ENCODE peak calls at places on chromosomes 3 and 15, in ten cellular contexts. W, T, V, S, Q, L, I, N, M and U are unnamed samples. For H3K4me1, the result is how much of the 10 kb centered on the place peaks cover.

GRCh38 chr3:149612456-149612855 is 45.4 kb downstream of the WWTR1 start:
- DNase-seq in W (no peak), T (no peak), V (no peak), S (no peak), Q (no peak), L (no peak), I (no peak), N (no peak), M (no peak), U (no peak)

GRCh38 chr3:197746801-197747237 is 2.9 kb upstream of the FYTTD1 start:
- DNase-seq in W (no peak), T (no peak), V (peak), S (no peak), Q (no peak), L (no peak), I (no peak), N (no peak), M (no peak), U (no peak)

GRCh38 chr3:123781138-123781537 is 103.0 kb downstream of the MYLK start:
- DNase-seq in W (no peak), T (no peak), V (no peak), S (no peak), Q (no peak), L (no peak), I (no peak), N (no peak), M (no peak), U (no peak)

GRCh38 chr3:138099417-138099816 is 16.0 kb downstream of the DZIP1L start:
- DNase-seq in W (no peak), T (no peak), V (no peak), S (no peak), Q (no peak), L (no peak), I (no peak), N (no peak), M (no peak), U (no peak)

GRCh38 chr15:70361891-70362290 is 264.2 kb upstream of the TLE3 start:
- DNase-seq in W (no peak), T (no peak), V (no peak), S (no peak), Q (no peak), L (no peak), I (no peak), N (no peak), M (no peak), U (peak)

GRCh38 chr15:91243806-91244205 is 143.7 kb downstream of the SV2B start:
- DNase-seq in W (no peak), T (no peak), V (no peak), S (no peak), Q (no peak), L (no peak), I (no peak), N (no peak), M (no peak), U (no peak)

GRCh38 chr3:22887664-22888291 is 315.3 kb upstream of the UBE2E2 start:
- DNase-seq in W (peak), T (no peak), V (peak), S (peak), Q (peak), L (peak), I (no peak), N (no peak), M (no peak), U (no peak)

GRCh38 chr3:24854748-24855147 is 360.1 kb upstream of the THRB start:
- DNase-seq in W (no peak), T (no peak), V (no peak), S (no peak), Q (no peak), L (no peak), I (no peak), N (no peak), M (no peak), U (no peak)

GRCh38 chr3:141085331-141086047 is 34.3 kb downstream of the SPSB4 start:
- DNase-seq in W (no peak), T (no peak), V (no peak), S (no peak), Q (no peak), L (no peak), I (no peak), N (no peak), M (no peak), U (peak)
- H3K4me1 ChIP-seq in W (under half), T (under half), V (under half), S (under half), Q (under half), L (under half), I (under half), N (under half), M (half or more), U (under half)

DNA sequence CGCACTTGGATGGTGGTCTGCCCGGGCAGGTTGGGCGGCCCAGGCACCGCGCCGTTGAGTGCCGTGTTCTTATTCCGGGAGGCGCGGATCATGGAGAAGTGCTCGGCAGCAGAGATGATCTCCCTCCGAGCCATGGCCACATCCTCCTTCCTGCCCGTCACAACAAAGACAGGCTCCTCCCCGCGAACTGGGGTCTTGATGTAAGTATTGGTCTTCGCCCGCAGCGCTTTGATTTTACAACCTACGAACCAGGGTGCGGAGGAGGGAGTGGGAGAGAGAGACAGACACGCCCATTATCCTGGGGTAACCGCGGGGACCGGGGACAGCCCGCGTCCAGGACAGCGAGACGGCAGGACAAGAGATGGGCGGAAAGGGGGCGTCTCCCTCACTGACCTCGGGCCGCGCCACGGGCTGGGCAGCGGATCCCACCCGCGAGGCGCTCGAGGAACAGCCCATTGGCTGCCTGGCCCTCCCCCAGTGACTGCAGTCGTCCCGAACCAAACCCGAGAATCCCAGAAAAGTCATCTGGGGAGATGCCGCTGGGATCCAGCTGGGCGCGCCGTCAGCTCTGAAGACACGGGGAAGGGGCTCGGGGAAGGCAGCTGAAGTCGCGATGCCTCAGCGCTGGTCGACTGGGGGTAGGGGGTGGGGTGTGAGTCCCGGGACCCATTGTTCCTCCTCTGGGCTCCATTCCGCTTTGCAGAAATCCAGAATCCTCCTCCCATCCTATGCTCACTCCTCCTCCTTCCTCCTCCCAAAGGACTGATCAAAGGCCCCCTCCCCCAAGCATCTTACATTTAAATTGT is 1.2 kb downstream of the MEX3B start:
- DNase-seq in W (peak), T (no peak), V (peak), S (no peak), Q (peak), L (peak), I (peak), N (peak), M (peak), U (peak)
- H3K27ac ChIP-seq in W (peak), T (peak), V (no peak), S (no peak), Q (peak), L (peak), I (peak), N (no peak), M (peak), U (peak)

GRCh38 chr15:90192961-90193786 is 8.0 kb upstream of the SEMA4B start:
- DNase-seq in W (peak), T (no peak), V (peak), S (no peak), Q (no peak), L (no peak), I (peak), N (no peak), M (no peak), U (peak)
- H3K4me1 ChIP-seq in W (under half), T (under half), V (under half), S (under half), Q (under half), L (under half), I (under half), N (under half), M (under half), U (half or more)

GRCh38 chr3:55615694-55616310 is 128.7 kb upstream of the WNT5A start:
- DNase-seq in W (no peak), T (peak), V (peak), S (no peak), Q (no peak), L (no peak), I (peak), N (no peak), M (no peak), U (no peak)
- H3K27ac ChIP-seq in W (no peak), T (no peak), V (no peak), S (no peak), Q (no peak), L (no peak), I (no peak), N (no peak), M (no peak), U (peak)

GRCh38 chr3:48467110-48467454 is 20.5 kb downstream of the ATRIP start:
- DNase-seq in W (no peak), T (no peak), V (no peak), S (no peak), Q (no peak), L (no peak), I (no peak), N (no peak), M (no peak), U (no peak)
- H3K4me1 ChIP-seq in W (under half), T (under half), V (under half), S (under half), Q (under half), L (under half), I (half or more), N (half or more), M (under half), U (half or more)

DNA sequence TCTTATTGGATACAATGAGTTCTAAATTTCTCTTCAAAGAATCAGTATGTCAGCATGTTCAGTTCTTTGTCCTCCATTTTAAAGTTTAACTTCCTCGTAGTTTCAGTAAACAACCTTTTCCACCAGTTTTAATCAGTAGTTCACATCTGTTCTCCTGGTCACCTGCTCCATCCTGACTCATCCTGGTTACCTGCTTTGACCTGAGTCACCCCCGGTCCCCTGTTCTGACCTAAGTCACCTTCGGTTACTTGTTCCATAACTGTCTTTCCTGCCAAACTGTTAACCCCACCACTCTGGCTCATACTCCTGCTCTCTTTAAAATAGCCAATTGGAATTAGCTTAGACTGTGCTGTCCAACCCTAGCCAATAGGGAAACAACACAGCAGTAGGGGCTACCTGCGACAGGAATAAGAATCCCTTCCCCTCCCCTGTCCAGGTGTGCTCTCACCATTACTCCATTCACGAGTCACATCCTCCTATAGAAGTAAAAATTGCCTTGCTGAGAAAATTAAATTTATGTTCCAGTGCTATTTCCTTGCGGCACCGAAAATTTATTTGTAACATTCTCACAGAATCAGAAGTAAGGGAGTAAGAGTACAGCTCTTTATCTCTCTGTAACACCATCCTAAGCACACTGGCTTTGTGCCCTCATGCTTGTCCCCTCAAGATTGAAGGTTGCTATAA is 23.8 kb downstream of the TRANK1 start:
- DNase-seq in W (no peak), T (no peak), V (no peak), S (no peak), Q (no peak), L (no peak), I (no peak), N (no peak), M (no peak), U (no peak)
- H3K27ac ChIP-seq in W (no peak), T (no peak), V (no peak), S (no peak), Q (no peak), L (no peak), I (no peak), N (no peak), M (no peak), U (no peak)

DNA sequence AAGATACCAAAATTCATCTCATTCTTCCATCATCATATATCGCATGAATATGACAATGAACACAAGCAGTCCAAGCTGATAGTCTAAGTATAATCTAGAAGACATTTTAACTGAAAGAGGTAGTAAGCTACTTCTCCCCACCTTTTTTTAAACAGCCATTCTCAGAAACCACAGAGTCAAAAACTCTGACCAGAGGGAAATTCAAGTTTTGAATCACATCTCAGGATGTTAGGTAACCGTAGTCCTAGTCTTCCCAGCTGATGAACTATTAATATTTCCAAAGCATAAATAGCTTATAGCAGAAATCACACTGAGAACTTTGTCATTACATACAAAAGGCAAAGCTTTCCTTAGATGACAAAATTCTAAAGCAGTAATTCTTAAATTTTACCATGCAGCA is 25.8 kb downstream of the NPTN start:
- DNase-seq in W (no peak), T (no peak), V (no peak), S (no peak), Q (no peak), L (no peak), I (no peak), N (no peak), M (no peak), U (no peak)
- H3K4me1 ChIP-seq in W (under half), T (half or more), V (under half), S (under half), Q (under half), L (under half), I (half or more), N (under half), M (under half), U (half or more)

DNA sequence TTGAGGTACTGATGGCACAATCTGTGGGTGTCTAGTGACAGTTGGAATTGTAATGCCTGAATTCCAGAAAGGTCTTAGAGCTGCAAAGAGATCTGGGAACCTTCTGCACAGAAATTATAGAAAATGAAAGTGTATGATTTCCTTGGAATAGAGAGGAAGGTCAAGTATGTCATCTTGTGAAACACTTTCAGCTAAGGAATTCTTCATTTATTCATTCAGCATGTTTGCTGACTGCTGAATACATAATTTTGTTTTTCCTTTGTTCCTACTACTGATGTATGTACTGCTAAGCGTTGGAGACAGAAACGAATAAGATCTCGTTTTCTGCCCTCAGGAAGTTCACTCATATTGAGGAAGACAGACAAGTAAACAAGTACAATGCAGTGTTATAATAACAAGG is 14.4 kb upstream of the IL20RB start:
- DNase-seq in W (no peak), T (no peak), V (no peak), S (no peak), Q (no peak), L (no peak), I (no peak), N (no peak), M (no peak), U (no peak)
- H3K27ac ChIP-seq in W (no peak), T (peak), V (no peak), S (no peak), Q (no peak), L (no peak), I (no peak), N (no peak), M (no peak), U (peak)

DNA sequence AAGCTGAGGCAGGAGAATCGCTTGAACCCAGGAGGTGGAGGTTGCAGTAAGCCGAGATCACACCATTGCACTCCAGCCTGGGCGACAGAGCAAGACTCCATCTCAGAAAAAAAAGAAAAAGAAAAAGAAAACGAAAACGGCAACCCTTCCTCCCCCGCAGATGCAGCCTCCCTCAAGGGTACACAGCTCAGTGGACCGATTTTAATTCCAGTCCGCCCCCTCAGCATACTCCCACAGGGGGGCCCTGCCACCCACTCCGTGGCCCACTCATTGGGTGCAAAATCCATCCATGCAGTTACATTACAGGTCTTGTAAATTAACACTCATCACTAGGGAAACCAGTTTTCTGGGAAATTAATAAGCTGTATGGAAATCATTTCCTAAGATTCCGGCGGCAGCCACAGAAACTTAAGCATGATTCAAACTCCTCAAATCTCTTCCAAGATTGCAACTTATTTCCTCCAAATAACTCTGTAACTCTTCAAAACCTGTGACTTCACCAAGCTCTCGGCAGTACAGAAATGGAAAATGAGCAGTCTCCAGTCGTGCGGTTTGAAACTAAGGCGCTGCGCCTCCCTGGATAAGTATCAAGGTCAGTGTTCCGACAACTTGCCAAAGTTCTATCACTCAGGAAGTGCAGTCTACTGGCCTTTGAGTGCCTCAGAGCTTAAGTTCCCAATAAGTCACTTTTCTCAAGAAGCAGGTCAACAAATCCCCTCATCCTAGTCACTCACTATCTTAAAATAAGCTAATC is 24.6 kb upstream of the KLHL6 start:
- DNase-seq in W (no peak), T (peak), V (peak), S (no peak), Q (no peak), L (no peak), I (no peak), N (no peak), M (no peak), U (no peak)
- H3K4me1 ChIP-seq in W (under half), T (under half), V (under half), S (under half), Q (under half), L (under half), I (under half), N (under half), M (under half), U (half or more)

GRCh38 chr15:66702770-66703539 is 919 bp downstream of the SMAD6 start:
- DNase-seq in W (no peak), T (no peak), V (peak), S (no peak), Q (peak), L (peak), I (no peak), N (peak), M (no peak), U (peak)
- H3K27ac ChIP-seq in W (peak), T (no peak), V (peak), S (peak), Q (peak), L (peak), I (peak), N (no peak), M (no peak), U (peak)